ENCODE peak calls at places on chromosome 13, in six cellular contexts. I is uterus, L is fibroblast of lung, M is cardiac muscle cell, V is Peyer's patch, J is ascending aorta. C is an unnamed sample. For H3K4me1, the result is how much of the 10 kb centered on the place peaks cover.

GRCh38 chr13:69296130-69296529 is 811.5 kb upstream of the ATXN8OS start:
- DNase-seq in L (no peak), M (no peak), I (no peak), J (no peak), V (no peak), C (no peak)

GRCh38 chr13:49326222-49326917 is 78.6 kb downstream of the CDADC1 start:
- DNase-seq in I (no peak), L (no peak), J (no peak), V (no peak), M (no peak), C (no peak)

GRCh38 chr13:105519766-105520165 is 1015.7 kb downstream of the EFNB2 start:
- DNase-seq in M (no peak), L (no peak), I (no peak), J (no peak), V (no peak), C (no peak)

GRCh38 chr13:107680115-107680514 is 535.2 kb downstream of the LIG4 start:
- DNase-seq in M (peak), V (no peak), I (no peak), L (peak), J (no peak), C (no peak)

GRCh38 chr13:71464673-71465072 is 402.3 kb downstream of the DACH1 start:
- DNase-seq in L (peak), M (peak), V (no peak), I (no peak), J (no peak), C (no peak)

GRCh38 chr13:52455677-52456041 is 381 bp downstream of the CKAP2 start:
- DNase-seq in J (peak), V (peak), L (peak), M (peak), I (peak), C (peak)

GRCh38 chr13:35857769-35858168 is 273.4 kb downstream of the DCLK1 start:
- DNase-seq in I (no peak), V (no peak), J (no peak), L (no peak), M (peak), C (no peak)

GRCh38 chr13:88627071-88627470 is 955.9 kb downstream of the SLITRK5 start:
- DNase-seq in J (no peak), I (no peak), M (peak), L (no peak), V (no peak), C (no peak)

GRCh38 chr13:38914070-38914469 is 76.6 kb downstream of the STOML3 start:
- DNase-seq in I (no peak), M (no peak), L (no peak), V (no peak), J (no peak), C (no peak)

GRCh38 chr13:75985132-75985531 is 349.0 kb downstream of the LMO7 start:
- DNase-seq in J (no peak), M (no peak), I (no peak), L (no peak), V (no peak), C (no peak)

GRCh38 chr13:110853235-110853721 is 61.6 kb downstream of the ANKRD10 start:
- DNase-seq in M (peak), J (no peak), L (no peak), I (peak), V (no peak), C (no peak)

GRCh38 chr13:51000576-51001260 is 91.1 kb downstream of the RNASEH2B start:
- DNase-seq in M (peak), I (peak), J (no peak), V (no peak), L (peak), C (no peak)

GRCh38 chr13:73708393-73708985 is 425.7 kb downstream of the KLF12 start:
- DNase-seq in V (no peak), M (peak), J (no peak), I (peak), L (peak), C (peak)

GRCh38 chr13:51068501-51068900 is 42.6 kb downstream of the C13orf42 start:
- DNase-seq in I (no peak), V (no peak), L (no peak), J (no peak), M (no peak), C (no peak)

GRCh38 chr13:110486061-110486780 is 75.3 kb downstream of the RAB20 start:
- DNase-seq in L (no peak), J (no peak), M (no peak), V (no peak), I (no peak), C (no peak)

GRCh38 chr13:55572862-55573261 is 1567.9 kb upstream of the PRR20A start:
- DNase-seq in V (no peak), M (no peak), J (no peak), L (no peak), I (no peak), C (no peak)

GRCh38 chr13:20387441-20387971 is 138.2 kb downstream of the CRYL1 start:
- DNase-seq in L (no peak), I (no peak), J (no peak), M (no peak), V (no peak), C (no peak)

GRCh38 chr13:38176664-38177063 is 173.0 kb upstream of the UFM1 start:
- DNase-seq in J (no peak), V (no peak), I (no peak), L (no peak), M (no peak), C (no peak)

GRCh38 chr13:87666826-87667225 is 4.3 kb upstream of the SLITRK5 start:
- DNase-seq in J (no peak), L (peak), I (no peak), M (no peak), V (no peak), C (no peak)

GRCh38 chr13:31538067-31539042 is 201.0 kb upstream of the RXFP2 start:
- DNase-seq in L (peak), M (peak), I (no peak), V (no peak), J (no peak), C (no peak)

GRCh38 chr13:76016799-76017198 is 380.7 kb downstream of the LMO7 start:
- DNase-seq in I (no peak), J (no peak), L (peak), M (peak), V (no peak), C (peak)

GRCh38 chr13:26813626-26814348 is 53.2 kb upstream of the GPR12 start:
- DNase-seq in L (no peak), J (no peak), V (no peak), M (no peak), I (no peak), C (no peak)

GRCh38 chr13:73045036-73045435 is 13.8 kb upstream of the KLF5 start:
- DNase-seq in I (no peak), V (no peak), M (no peak), J (no peak), L (no peak), C (no peak)

GRCh38 chr13:35927554-35927953 is 203.6 kb downstream of the DCLK1 start:
- DNase-seq in L (peak), M (peak), I (peak), V (no peak), J (no peak), C (no peak)

GRCh38 chr13:52450012-52450792 is at the start of gene VPS36:
- DNase-seq in L (peak), I (peak), V (peak), M (peak), J (peak), C (peak)

GRCh38 chr13:98976941-98977340 is 923 bp downstream of the DOCK9 start:
- DNase-seq in M (peak), L (no peak), J (no peak), I (no peak), V (no peak), C (no peak)

GRCh38 chr13:98466634-98467236 is 110.2 kb downstream of the STK24 start:
- DNase-seq in M (peak), L (peak), J (no peak), V (peak), I (no peak), C (no peak)

GRCh38 chr13:109246001-109246400 is 540.4 kb downstream of the IRS2 start:
- DNase-seq in L (no peak), M (no peak), I (no peak), J (no peak), V (no peak), C (no peak)

GRCh38 chr13:100234006-100234405 is 145.1 kb downstream of the PCCA start:
- DNase-seq in V (no peak), I (no peak), J (no peak), L (no peak), M (no peak), C (no peak)

GRCh38 chr13:78022164-78022877 is 103.7 kb upstream of the EDNRB start:
- DNase-seq in V (peak), J (peak), L (peak), I (no peak), M (peak), C (peak)

GRCh38 chr13:85771856-85772255 is 27.4 kb downstream of the SLITRK6 start:
- DNase-seq in I (no peak), M (no peak), L (no peak), J (no peak), V (no peak), C (no peak)

GRCh38 chr13:68107667-68108066 is 877.5 kb upstream of the PCDH9 start:
- DNase-seq in J (no peak), V (no peak), M (no peak), L (no peak), I (no peak), C (no peak)

GRCh38 chr13:106507560-106508274 is 27.7 kb downstream of the EFNB2 start:
- DNase-seq in L (peak), J (no peak), M (peak), V (no peak), I (no peak), C (no peak)

GRCh38 chr13:96141032-96141431 is 51.1 kb downstream of the HS6ST3 start:
- DNase-seq in V (no peak), I (no peak), L (peak), M (peak), J (no peak), C (peak)

GRCh38 chr13:78241278-78241919 is 322.8 kb upstream of the EDNRB start:
- DNase-seq in V (no peak), M (peak), J (no peak), I (no peak), L (peak), C (peak)

GRCh38 chr13:110528371-110528770 is 33.2 kb downstream of the RAB20 start:
- DNase-seq in I (no peak), V (no peak), L (peak), M (peak), J (no peak), C (no peak)

GRCh38 chr13:19154843-19155242 is 26.8 kb downstream of the TUBA3C start:
- DNase-seq in V (no peak), M (no peak), I (no peak), L (no peak), J (no peak), C (no peak)

GRCh38 chr13:29472317-29472961 is 123.0 kb downstream of the SLC7A1 start:
- DNase-seq in L (peak), M (peak), V (peak), J (no peak), I (peak), C (peak)
- H3K4me1 ChIP-seq in L (under half), M (under half), V (under half), J (under half), I (under half), C (under half)

DNA sequence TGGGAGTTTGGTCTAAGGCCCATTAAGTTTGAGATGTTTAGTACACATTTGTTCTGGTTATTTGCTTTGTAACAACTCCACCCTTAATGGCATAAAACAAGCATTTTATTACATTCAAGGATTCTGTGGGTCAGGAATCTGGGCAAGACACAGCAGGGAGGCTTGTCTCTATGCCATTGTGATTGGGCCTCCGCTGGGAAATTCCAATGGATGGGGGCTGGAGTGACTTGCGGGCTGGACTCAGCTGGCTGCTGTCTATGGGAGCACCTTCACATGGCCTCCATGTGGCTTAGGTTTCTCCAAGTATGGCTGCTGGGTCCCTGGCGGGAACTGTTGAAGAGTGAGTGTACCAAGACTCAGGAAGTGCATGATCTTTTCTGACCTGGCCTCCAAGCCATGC is 159.0 kb downstream of the PAN3 start:
- DNase-seq in V (no peak), J (no peak), M (no peak), L (no peak), I (no peak), C (no peak)
- H3K4me1 ChIP-seq in V (under half), J (under half), M (under half), L (under half), I (under half), C (under half)

DNA sequence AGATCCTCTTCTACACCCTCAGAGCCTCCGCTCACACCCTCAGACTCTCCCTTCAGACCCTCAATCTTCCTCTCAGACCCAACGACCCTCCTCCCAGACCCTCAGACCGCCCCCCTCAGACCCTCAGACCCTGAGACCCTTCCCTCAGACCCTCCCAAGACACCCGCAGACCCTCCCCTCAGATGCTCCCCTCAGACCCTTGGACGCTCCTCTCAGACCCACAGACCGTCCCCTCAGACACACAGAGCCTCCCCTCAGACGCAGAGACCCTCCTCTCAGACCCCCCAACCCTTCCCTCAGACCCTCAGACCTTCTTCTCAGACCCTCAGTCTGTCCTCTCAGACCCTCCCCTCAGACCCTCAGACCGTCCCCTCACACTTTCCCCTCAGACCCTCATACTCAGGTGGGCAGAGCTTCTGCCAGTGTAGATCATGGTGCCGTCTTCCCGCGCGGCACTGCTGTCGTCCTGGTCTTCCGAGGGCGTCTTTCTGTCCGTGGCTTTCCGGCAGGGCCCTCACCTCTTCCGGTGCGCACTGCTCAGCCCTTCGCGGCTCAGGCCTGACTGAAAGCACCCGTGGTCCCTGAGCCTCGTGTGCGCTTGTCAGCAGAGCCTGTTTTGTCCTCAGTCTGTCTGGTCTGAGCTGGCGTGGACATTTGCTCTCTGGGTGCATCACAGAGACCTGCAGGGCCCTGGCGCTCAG is 18.9 kb upstream of the TFDP1 start:
- DNase-seq in J (no peak), L (no peak), V (no peak), I (no peak), M (no peak), C (no peak)
- H3K4me1 ChIP-seq in J (under half), L (under half), V (under half), I (under half), M (under half), C (under half)

DNA sequence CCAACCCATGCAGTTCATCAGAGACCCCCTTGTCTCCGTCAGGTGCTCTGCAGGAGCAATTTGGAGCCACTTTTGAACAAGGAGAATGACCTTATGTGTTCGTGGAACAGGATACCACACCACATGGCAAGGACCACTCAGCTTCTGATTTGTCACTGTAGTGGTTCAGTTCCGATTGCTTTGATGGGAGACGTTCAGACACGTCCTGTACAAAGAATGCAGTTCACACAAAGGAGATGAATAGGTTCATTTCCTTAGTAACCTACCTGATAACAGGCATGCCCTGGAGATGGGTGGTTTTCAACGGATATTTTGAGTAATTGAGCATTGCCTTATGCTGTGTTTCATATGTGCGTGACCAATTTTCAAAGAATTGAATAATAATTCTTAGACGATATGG is 17.2 kb downstream of the FGF9 start:
- DNase-seq in V (no peak), M (no peak), J (no peak), L (no peak), I (no peak), C (no peak)
- H3K4me1 ChIP-seq in V (under half), M (under half), J (under half), L (under half), I (under half), C (under half)

DNA sequence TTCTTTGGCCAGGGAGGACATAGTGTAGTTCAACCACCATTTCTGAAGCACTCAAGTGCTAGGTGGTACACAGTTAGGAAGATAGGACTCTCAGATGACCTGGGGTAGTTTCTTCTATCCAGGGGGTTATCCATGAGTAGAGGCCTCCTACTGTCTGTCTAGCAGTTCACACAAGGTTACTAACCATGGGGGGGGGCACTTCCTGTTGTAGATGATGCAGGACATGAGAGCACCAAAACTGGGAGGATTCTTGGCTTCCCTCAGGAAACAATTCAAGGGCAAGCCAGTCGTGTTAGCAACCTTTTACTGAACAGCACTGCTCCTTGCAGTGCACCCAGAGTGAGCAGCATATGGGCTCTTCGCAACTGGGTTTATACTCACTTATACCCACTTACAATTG is 8.9 kb upstream of the TPP2 start:
- DNase-seq in L (no peak), V (no peak), J (no peak), I (no peak), M (peak), C (no peak)
- H3K4me1 ChIP-seq in L (under half), V (under half), J (under half), I (under half), M (under half), C (under half)

GRCh38 chr13:40447857-40448256 is 218.6 kb downstream of the FOXO1 start:
- DNase-seq in J (no peak), L (no peak), M (no peak), V (no peak), I (no peak), C (no peak)
- H3K4me1 ChIP-seq in J (under half), L (under half), M (under half), V (under half), I (under half), C (half or more)

DNA sequence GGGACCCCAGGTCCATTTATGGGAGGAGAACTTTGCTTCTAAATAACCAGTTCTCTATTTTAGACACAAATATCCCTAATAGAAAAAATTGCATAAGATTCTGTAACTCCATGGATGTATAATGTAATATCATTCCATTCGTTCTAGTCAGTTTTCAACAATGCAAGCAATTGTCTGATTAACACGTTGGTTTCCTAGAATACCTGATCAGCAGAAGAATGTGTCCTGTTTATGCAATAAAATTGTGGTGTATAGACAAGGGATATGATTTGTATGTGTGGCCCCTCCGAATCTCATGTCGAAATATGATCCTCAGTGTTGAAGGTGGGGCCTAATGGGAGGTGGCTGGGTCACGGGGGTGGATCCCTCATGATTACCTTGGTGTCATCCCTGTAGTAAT is 62.1 kb downstream of the RUBCNL start:
- DNase-seq in L (no peak), J (no peak), V (no peak), M (peak), I (no peak), C (no peak)
- H3K4me1 ChIP-seq in L (under half), J (under half), V (under half), M (under half), I (under half), C (under half)

DNA sequence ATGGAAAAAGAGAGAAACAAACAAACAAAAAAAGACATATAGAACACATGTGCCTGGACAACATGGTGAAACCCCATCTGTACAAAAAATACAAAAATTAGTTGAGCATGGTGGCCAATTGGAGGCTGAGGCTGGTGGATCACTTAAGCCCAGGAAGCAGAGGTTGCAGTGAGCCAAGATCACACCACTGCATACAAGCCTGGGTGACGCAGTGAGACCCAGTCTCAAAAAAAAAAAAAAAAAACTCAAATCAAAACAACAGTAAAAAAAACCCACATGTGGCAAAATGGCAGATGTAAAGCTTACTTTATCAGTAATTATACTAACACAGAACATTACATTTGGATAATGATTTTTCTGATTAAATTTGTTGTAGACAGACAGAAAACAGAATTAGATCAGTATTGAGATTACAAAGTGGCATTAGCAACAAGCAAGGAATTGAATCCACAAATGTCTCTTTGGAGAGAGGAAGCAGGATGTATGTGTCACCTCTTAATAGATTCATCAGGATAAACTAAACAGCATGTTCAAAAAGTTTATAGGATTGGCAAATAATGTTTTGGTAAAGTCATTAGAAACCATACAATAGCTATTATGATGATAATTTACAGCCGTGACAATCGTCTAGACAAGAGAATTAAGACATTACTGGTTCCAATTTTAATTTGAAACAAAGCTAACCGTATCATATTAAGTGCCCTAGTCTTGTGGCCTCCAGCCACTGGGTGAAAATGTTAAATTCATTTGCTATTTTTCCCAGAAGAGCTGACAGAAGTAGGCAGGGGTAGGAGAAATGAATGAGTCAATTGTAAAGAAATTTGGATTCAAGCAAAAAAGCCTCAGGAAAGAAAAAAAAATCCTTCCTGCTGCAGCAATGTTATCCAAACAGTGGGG is 206.0 kb downstream of the FGF14 start:
- DNase-seq in L (peak), M (no peak), V (no peak), I (no peak), J (no peak), C (no peak)
- H3K4me1 ChIP-seq in L (under half), M (under half), V (under half), I (under half), J (under half), C (under half)

C was measured in OCI-LY7.